ENCODE peak calls at places on chromosomes 6 and 20, in nine cellular contexts. One of them, this sample, is unnamed. For H3K4me1, the result is how much of the 10 kb centered on the place peaks cover.

GRCh38 chr6:28995093-28995650 is 9.9 kb downstream of the ZNF311 start:
- DNase-seq in mesendoderm: no peak
- DNase-seq in endothelial cell of umbilical vein: no peak
- DNase-seq in cardiac muscle cell: no peak
- DNase-seq in thoracic aorta: no peak
- DNase-seq in GM23248: no peak
- DNase-seq in stomach: no peak
- DNase-seq in endodermal cell: no peak
- DNase-seq in CD4-positive, CD25-positive, alpha-beta regulatory T cell: no peak
- DNase-seq in this sample: no peak

GRCh38 chr6:26198626-26199056 is 111.4 kb downstream of the HFE start:
- DNase-seq in mesendoderm: no peak
- DNase-seq in endothelial cell of umbilical vein: peak
- DNase-seq in cardiac muscle cell: no peak
- DNase-seq in thoracic aorta: no peak
- DNase-seq in GM23248: peak
- DNase-seq in stomach: no peak
- DNase-seq in endodermal cell: no peak
- DNase-seq in CD4-positive, CD25-positive, alpha-beta regulatory T cell: no peak
- DNase-seq in this sample: no peak

GRCh38 chr6:121531658-121532167 is 96.3 kb downstream of the GJA1 start:
- DNase-seq in mesendoderm: peak
- DNase-seq in endothelial cell of umbilical vein: no peak
- DNase-seq in cardiac muscle cell: no peak
- DNase-seq in thoracic aorta: no peak
- DNase-seq in GM23248: no peak
- DNase-seq in stomach: no peak
- DNase-seq in endodermal cell: no peak
- DNase-seq in CD4-positive, CD25-positive, alpha-beta regulatory T cell: no peak
- DNase-seq in this sample: no peak

GRCh38 chr6:161547617-161548016 is 273.8 kb upstream of the AGPAT4 start:
- DNase-seq in mesendoderm: peak
- DNase-seq in endothelial cell of umbilical vein: no peak
- DNase-seq in cardiac muscle cell: no peak
- DNase-seq in thoracic aorta: no peak
- DNase-seq in GM23248: peak
- DNase-seq in stomach: no peak
- DNase-seq in endodermal cell: no peak
- DNase-seq in CD4-positive, CD25-positive, alpha-beta regulatory T cell: no peak
- DNase-seq in this sample: no peak

GRCh38 chr20:32432277-32432676 is 74.1 kb downstream of the ASXL1 start:
- DNase-seq in mesendoderm: no peak
- DNase-seq in endothelial cell of umbilical vein: peak
- DNase-seq in cardiac muscle cell: no peak
- DNase-seq in thoracic aorta: no peak
- DNase-seq in GM23248: no peak
- DNase-seq in stomach: no peak
- DNase-seq in endodermal cell: no peak
- DNase-seq in CD4-positive, CD25-positive, alpha-beta regulatory T cell: no peak
- DNase-seq in this sample: no peak

GRCh38 chr6:55033021-55033546 is 141.2 kb upstream of the HCRTR2 start:
- DNase-seq in mesendoderm: no peak
- DNase-seq in endothelial cell of umbilical vein: no peak
- DNase-seq in cardiac muscle cell: no peak
- DNase-seq in thoracic aorta: no peak
- DNase-seq in GM23248: no peak
- DNase-seq in stomach: no peak
- DNase-seq in endodermal cell: no peak
- DNase-seq in CD4-positive, CD25-positive, alpha-beta regulatory T cell: no peak
- DNase-seq in this sample: no peak

GRCh38 chr6:9388596-9388995 is 953.3 kb upstream of the SLC35B3 start:
- DNase-seq in mesendoderm: no peak
- DNase-seq in endothelial cell of umbilical vein: no peak
- DNase-seq in cardiac muscle cell: no peak
- DNase-seq in thoracic aorta: no peak
- DNase-seq in GM23248: no peak
- DNase-seq in stomach: no peak
- DNase-seq in endodermal cell: no peak
- DNase-seq in CD4-positive, CD25-positive, alpha-beta regulatory T cell: no peak
- DNase-seq in this sample: no peak

GRCh38 chr6:142510217-142510616 is 208.4 kb downstream of the ADGRG6 start:
- DNase-seq in mesendoderm: no peak
- DNase-seq in endothelial cell of umbilical vein: no peak
- DNase-seq in cardiac muscle cell: no peak
- DNase-seq in thoracic aorta: no peak
- DNase-seq in GM23248: no peak
- DNase-seq in stomach: no peak
- DNase-seq in endodermal cell: no peak
- DNase-seq in CD4-positive, CD25-positive, alpha-beta regulatory T cell: no peak
- DNase-seq in this sample: peak

GRCh38 chr20:37154684-37155298 is 24.3 kb upstream of the RPN2 start:
- DNase-seq in mesendoderm: no peak
- DNase-seq in endothelial cell of umbilical vein: no peak
- DNase-seq in cardiac muscle cell: no peak
- DNase-seq in thoracic aorta: no peak
- DNase-seq in GM23248: no peak
- DNase-seq in stomach: no peak
- DNase-seq in endodermal cell: no peak
- DNase-seq in CD4-positive, CD25-positive, alpha-beta regulatory T cell: no peak
- DNase-seq in this sample: no peak

GRCh38 chr6:45479834-45480696 is 102.3 kb upstream of the SUPT3H start:
- DNase-seq in mesendoderm: no peak
- DNase-seq in endothelial cell of umbilical vein: peak
- DNase-seq in cardiac muscle cell: no peak
- DNase-seq in thoracic aorta: no peak
- DNase-seq in GM23248: peak
- DNase-seq in stomach: no peak
- DNase-seq in endodermal cell: no peak
- DNase-seq in CD4-positive, CD25-positive, alpha-beta regulatory T cell: no peak
- DNase-seq in this sample: no peak

GRCh38 chr6:17865798-17866725 is 121.4 kb downstream of the KIF13A start:
- DNase-seq in mesendoderm: peak
- DNase-seq in endothelial cell of umbilical vein: peak
- DNase-seq in cardiac muscle cell: no peak
- DNase-seq in thoracic aorta: peak
- DNase-seq in GM23248: peak
- DNase-seq in stomach: peak
- DNase-seq in endodermal cell: no peak
- DNase-seq in CD4-positive, CD25-positive, alpha-beta regulatory T cell: no peak
- DNase-seq in this sample: peak

GRCh38 chr6:42260972-42261371 is 43.3 kb upstream of the MRPS10 start:
- DNase-seq in mesendoderm: peak
- DNase-seq in endothelial cell of umbilical vein: no peak
- DNase-seq in cardiac muscle cell: peak
- DNase-seq in thoracic aorta: no peak
- DNase-seq in GM23248: peak
- DNase-seq in stomach: no peak
- DNase-seq in endodermal cell: peak
- DNase-seq in CD4-positive, CD25-positive, alpha-beta regulatory T cell: no peak
- DNase-seq in this sample: peak

GRCh38 chr6:53850527-53850926 is 55.7 kb downstream of the LRRC1 start:
- DNase-seq in mesendoderm: no peak
- DNase-seq in endothelial cell of umbilical vein: no peak
- DNase-seq in cardiac muscle cell: no peak
- DNase-seq in thoracic aorta: no peak
- DNase-seq in GM23248: no peak
- DNase-seq in stomach: no peak
- DNase-seq in endodermal cell: no peak
- DNase-seq in CD4-positive, CD25-positive, alpha-beta regulatory T cell: no peak
- DNase-seq in this sample: no peak

GRCh38 chr6:13012977-13013680 is 296.6 kb downstream of the PHACTR1 start:
- DNase-seq in mesendoderm: peak
- DNase-seq in endothelial cell of umbilical vein: peak
- DNase-seq in cardiac muscle cell: peak
- DNase-seq in thoracic aorta: no peak
- DNase-seq in GM23248: peak
- DNase-seq in stomach: peak
- DNase-seq in endodermal cell: peak
- DNase-seq in CD4-positive, CD25-positive, alpha-beta regulatory T cell: peak
- DNase-seq in this sample: no peak

GRCh38 chr6:144149894-144150672 is at the start of gene STX11:
- DNase-seq in mesendoderm: peak
- DNase-seq in endothelial cell of umbilical vein: peak
- DNase-seq in cardiac muscle cell: peak
- DNase-seq in thoracic aorta: no peak
- DNase-seq in GM23248: peak
- DNase-seq in stomach: peak
- DNase-seq in endodermal cell: peak
- DNase-seq in CD4-positive, CD25-positive, alpha-beta regulatory T cell: peak
- DNase-seq in this sample: peak

DNA sequence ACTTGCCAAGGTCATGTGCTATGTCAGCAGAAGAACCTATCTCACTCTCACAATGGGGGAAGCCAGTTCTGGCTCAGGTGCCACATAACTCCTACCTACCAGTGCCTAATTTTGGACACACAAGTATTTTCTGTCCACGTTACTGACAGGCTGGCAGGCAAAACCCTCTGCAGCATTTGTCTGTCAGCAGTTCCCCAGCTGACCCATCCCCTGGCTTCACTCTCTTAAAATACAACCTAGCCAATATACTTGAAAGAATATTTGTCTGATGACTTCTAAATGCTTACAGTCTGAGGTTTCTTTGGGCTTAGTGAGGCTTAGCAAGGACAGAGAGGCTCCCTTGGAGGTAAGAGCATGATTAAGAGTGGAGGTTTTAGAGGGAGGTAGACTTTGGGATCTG is 15.5 kb downstream of the GSS start:
- DNase-seq in mesendoderm: no peak
- DNase-seq in endothelial cell of umbilical vein: no peak
- DNase-seq in cardiac muscle cell: no peak
- DNase-seq in thoracic aorta: no peak
- DNase-seq in GM23248: no peak
- DNase-seq in stomach: no peak
- DNase-seq in endodermal cell: no peak
- DNase-seq in CD4-positive, CD25-positive, alpha-beta regulatory T cell: no peak
- DNase-seq in this sample: no peak
- H3K27ac ChIP-seq in mesendoderm: no peak
- H3K27ac ChIP-seq in endothelial cell of umbilical vein: no peak
- H3K27ac ChIP-seq in cardiac muscle cell: peak
- H3K27ac ChIP-seq in thoracic aorta: no peak
- H3K27ac ChIP-seq in GM23248: no peak
- H3K27ac ChIP-seq in stomach: no peak
- H3K27ac ChIP-seq in endodermal cell: no peak
- H3K27ac ChIP-seq in CD4-positive, CD25-positive, alpha-beta regulatory T cell: no peak
- H3K27ac ChIP-seq in this sample: no peak

DNA sequence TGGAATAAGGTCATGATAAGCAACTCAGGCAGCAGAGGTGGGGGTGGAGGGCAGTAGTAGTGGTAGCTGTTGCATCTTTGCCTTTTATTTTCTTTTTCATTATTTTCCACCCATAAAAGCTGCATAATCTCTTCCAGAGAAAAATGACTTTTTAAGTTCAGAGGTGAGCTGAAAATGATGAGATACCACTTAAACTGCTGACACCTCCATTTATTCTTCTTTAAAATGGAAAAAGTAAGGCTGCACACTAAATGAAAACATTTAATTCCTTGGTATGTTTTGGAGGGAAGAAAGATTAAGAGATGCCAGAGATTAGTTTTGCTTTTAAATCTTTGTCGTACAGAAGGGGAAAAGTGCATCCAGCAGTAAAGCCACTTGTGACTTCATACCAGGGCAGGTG is 97.2 kb downstream of the ADTRP start:
- DNase-seq in mesendoderm: no peak
- DNase-seq in endothelial cell of umbilical vein: no peak
- DNase-seq in cardiac muscle cell: no peak
- DNase-seq in thoracic aorta: no peak
- DNase-seq in GM23248: no peak
- DNase-seq in stomach: no peak
- DNase-seq in endodermal cell: no peak
- DNase-seq in CD4-positive, CD25-positive, alpha-beta regulatory T cell: no peak
- DNase-seq in this sample: no peak
- H3K4me3 ChIP-seq in mesendoderm: no peak
- H3K4me3 ChIP-seq in endothelial cell of umbilical vein: no peak
- H3K4me3 ChIP-seq in cardiac muscle cell: no peak
- H3K4me3 ChIP-seq in thoracic aorta: no peak
- H3K4me3 ChIP-seq in GM23248: no peak
- H3K4me3 ChIP-seq in stomach: no peak
- H3K4me3 ChIP-seq in endodermal cell: no peak
- H3K4me3 ChIP-seq in CD4-positive, CD25-positive, alpha-beta regulatory T cell: no peak
- H3K4me3 ChIP-seq in this sample: no peak

GRCh38 chr6:33028220-33028849 is 18.9 kb upstream of the HLA-DOA start:
- DNase-seq in mesendoderm: no peak
- DNase-seq in endothelial cell of umbilical vein: no peak
- DNase-seq in cardiac muscle cell: no peak
- DNase-seq in thoracic aorta: no peak
- DNase-seq in GM23248: no peak
- DNase-seq in stomach: no peak
- DNase-seq in endodermal cell: no peak
- DNase-seq in CD4-positive, CD25-positive, alpha-beta regulatory T cell: no peak
- DNase-seq in this sample: no peak

GRCh38 chr6:33029297-33030184 is 20.1 kb upstream of the HLA-DOA start:
- DNase-seq in mesendoderm: no peak
- DNase-seq in endothelial cell of umbilical vein: no peak
- DNase-seq in cardiac muscle cell: peak
- DNase-seq in thoracic aorta: no peak
- DNase-seq in GM23248: peak
- DNase-seq in stomach: peak
- DNase-seq in endodermal cell: no peak
- DNase-seq in CD4-positive, CD25-positive, alpha-beta regulatory T cell: peak
- DNase-seq in this sample: no peak

GRCh38 chr6:33034554-33034953 is 25.2 kb upstream of the HLA-DOA start:
- DNase-seq in mesendoderm: no peak
- DNase-seq in endothelial cell of umbilical vein: no peak
- DNase-seq in cardiac muscle cell: no peak
- DNase-seq in thoracic aorta: no peak
- DNase-seq in GM23248: no peak
- DNase-seq in stomach: no peak
- DNase-seq in endodermal cell: no peak
- DNase-seq in CD4-positive, CD25-positive, alpha-beta regulatory T cell: no peak
- DNase-seq in this sample: no peak

GRCh38 chr6:33030245-33030644 is 20.9 kb upstream of the HLA-DOA start:
- DNase-seq in mesendoderm: no peak
- DNase-seq in endothelial cell of umbilical vein: no peak
- DNase-seq in cardiac muscle cell: no peak
- DNase-seq in thoracic aorta: no peak
- DNase-seq in GM23248: no peak
- DNase-seq in stomach: no peak
- DNase-seq in endodermal cell: no peak
- DNase-seq in CD4-positive, CD25-positive, alpha-beta regulatory T cell: no peak
- DNase-seq in this sample: no peak
- H3K4me1 ChIP-seq in mesendoderm: under half
- H3K4me1 ChIP-seq in endothelial cell of umbilical vein: under half
- H3K4me1 ChIP-seq in cardiac muscle cell: under half
- H3K4me1 ChIP-seq in thoracic aorta: under half
- H3K4me1 ChIP-seq in GM23248: under half
- H3K4me1 ChIP-seq in stomach: under half
- H3K4me1 ChIP-seq in endodermal cell: under half
- H3K4me1 ChIP-seq in CD4-positive, CD25-positive, alpha-beta regulatory T cell: under half
- H3K4me1 ChIP-seq in this sample: under half

DNA sequence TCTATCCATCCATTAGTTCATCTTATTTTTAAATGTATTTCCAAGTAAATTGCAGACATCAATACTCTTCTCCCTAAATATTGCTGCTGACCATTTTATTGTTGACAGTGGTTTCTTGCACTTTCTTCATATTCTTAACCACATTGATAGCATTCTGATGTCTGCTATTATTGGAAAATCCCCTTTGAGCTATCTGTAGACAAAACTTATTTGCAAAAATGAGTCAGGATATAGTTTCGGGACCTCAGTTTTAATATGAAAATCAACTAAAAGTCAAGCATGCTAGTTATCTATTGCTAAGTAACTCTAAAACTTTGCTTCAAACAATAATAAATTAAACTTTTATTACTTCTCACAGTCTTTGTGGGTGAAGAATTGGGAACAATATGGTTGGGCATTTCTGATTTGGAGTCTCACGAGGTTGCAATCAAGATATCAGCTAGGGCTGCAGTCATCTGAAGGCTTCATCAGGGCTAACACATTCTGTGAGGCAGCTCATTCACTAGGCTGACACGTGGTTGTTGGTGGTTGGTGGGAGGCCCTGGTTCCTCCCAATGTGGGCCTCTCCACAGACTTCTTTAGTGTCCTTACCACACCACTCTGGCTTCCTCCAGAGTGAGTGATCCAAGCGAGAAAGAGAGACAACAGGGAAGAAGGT is 32.7 kb downstream of the CD109 start:
- DNase-seq in mesendoderm: peak
- DNase-seq in endothelial cell of umbilical vein: no peak
- DNase-seq in cardiac muscle cell: no peak
- DNase-seq in thoracic aorta: no peak
- DNase-seq in GM23248: no peak
- DNase-seq in stomach: no peak
- DNase-seq in endodermal cell: no peak
- DNase-seq in CD4-positive, CD25-positive, alpha-beta regulatory T cell: no peak
- DNase-seq in this sample: no peak
- H3K27ac ChIP-seq in mesendoderm: no peak
- H3K27ac ChIP-seq in endothelial cell of umbilical vein: no peak
- H3K27ac ChIP-seq in cardiac muscle cell: no peak
- H3K27ac ChIP-seq in thoracic aorta: no peak
- H3K27ac ChIP-seq in GM23248: no peak
- H3K27ac ChIP-seq in stomach: no peak
- H3K27ac ChIP-seq in endodermal cell: no peak
- H3K27ac ChIP-seq in CD4-positive, CD25-positive, alpha-beta regulatory T cell: no peak
- H3K27ac ChIP-seq in this sample: no peak